ENCODE peak calls at places on chromosomes 6 and 20, in four cellular contexts. One of them, this sample, is unnamed.

GRCh38 chr20:43726811-43727338 is at the start of gene GTSF1L:
- DNase-seq in activated CD4-positive, alpha-beta T cell treated with anti-CD3 and anti-CD28 coated beads, Interleukin-2, amount 50 U/mL, for 24 hours: no peak
- DNase-seq in HEK293T: no peak
- DNase-seq in CD4-positive, CD25-positive, alpha-beta regulatory T cell: no peak
- DNase-seq in this sample: no peak

GRCh38 chr6:33720998-33721397 is 9.5 kb upstream of the UQCC2 start:
- DNase-seq in activated CD4-positive, alpha-beta T cell treated with anti-CD3 and anti-CD28 coated beads, Interleukin-2, amount 50 U/mL, for 24 hours: no peak
- DNase-seq in HEK293T: no peak
- DNase-seq in CD4-positive, CD25-positive, alpha-beta regulatory T cell: no peak
- DNase-seq in this sample: no peak

GRCh38 chr6:138491020-138491419 is 8.3 kb downstream of the NHSL1 start:
- DNase-seq in activated CD4-positive, alpha-beta T cell treated with anti-CD3 and anti-CD28 coated beads, Interleukin-2, amount 50 U/mL, for 24 hours: no peak
- DNase-seq in HEK293T: no peak
- DNase-seq in CD4-positive, CD25-positive, alpha-beta regulatory T cell: no peak
- DNase-seq in this sample: no peak

GRCh38 chr20:61869750-61870507 is 195.8 kb downstream of the TAF4 start:
- DNase-seq in activated CD4-positive, alpha-beta T cell treated with anti-CD3 and anti-CD28 coated beads, Interleukin-2, amount 50 U/mL, for 24 hours: no peak
- DNase-seq in HEK293T: no peak
- DNase-seq in CD4-positive, CD25-positive, alpha-beta regulatory T cell: no peak
- DNase-seq in this sample: no peak

GRCh38 chr20:47876348-47877056 is 91.2 kb upstream of the SULF2 start:
- DNase-seq in activated CD4-positive, alpha-beta T cell treated with anti-CD3 and anti-CD28 coated beads, Interleukin-2, amount 50 U/mL, for 24 hours: no peak
- DNase-seq in HEK293T: no peak
- DNase-seq in CD4-positive, CD25-positive, alpha-beta regulatory T cell: no peak
- DNase-seq in this sample: no peak

GRCh38 chr6:3504938-3505735 is 48.3 kb upstream of the SLC22A23 start:
- DNase-seq in activated CD4-positive, alpha-beta T cell treated with anti-CD3 and anti-CD28 coated beads, Interleukin-2, amount 50 U/mL, for 24 hours: no peak
- DNase-seq in HEK293T: no peak
- DNase-seq in CD4-positive, CD25-positive, alpha-beta regulatory T cell: no peak
- DNase-seq in this sample: no peak

GRCh38 chr6:27374824-27375612 is 13.5 kb upstream of the ZNF391 start:
- DNase-seq in activated CD4-positive, alpha-beta T cell treated with anti-CD3 and anti-CD28 coated beads, Interleukin-2, amount 50 U/mL, for 24 hours: peak
- DNase-seq in HEK293T: peak
- DNase-seq in CD4-positive, CD25-positive, alpha-beta regulatory T cell: peak
- DNase-seq in this sample: peak

GRCh38 chr6:4287811-4288244 is 152.5 kb upstream of the ECI2 start:
- DNase-seq in activated CD4-positive, alpha-beta T cell treated with anti-CD3 and anti-CD28 coated beads, Interleukin-2, amount 50 U/mL, for 24 hours: no peak
- DNase-seq in HEK293T: no peak
- DNase-seq in CD4-positive, CD25-positive, alpha-beta regulatory T cell: no peak
- DNase-seq in this sample: peak

GRCh38 chr20:20761302-20761701 is 48.9 kb upstream of the RALGAPA2 start:
- DNase-seq in activated CD4-positive, alpha-beta T cell treated with anti-CD3 and anti-CD28 coated beads, Interleukin-2, amount 50 U/mL, for 24 hours: no peak
- DNase-seq in HEK293T: no peak
- DNase-seq in CD4-positive, CD25-positive, alpha-beta regulatory T cell: no peak
- DNase-seq in this sample: no peak

GRCh38 chr6:163324928-163325784 is 89.4 kb upstream of the QKI start:
- DNase-seq in activated CD4-positive, alpha-beta T cell treated with anti-CD3 and anti-CD28 coated beads, Interleukin-2, amount 50 U/mL, for 24 hours: no peak
- DNase-seq in HEK293T: no peak
- DNase-seq in CD4-positive, CD25-positive, alpha-beta regulatory T cell: no peak
- DNase-seq in this sample: no peak

GRCh38 chr20:60999256-60999655 is 252.8 kb upstream of the CDH4 start:
- DNase-seq in activated CD4-positive, alpha-beta T cell treated with anti-CD3 and anti-CD28 coated beads, Interleukin-2, amount 50 U/mL, for 24 hours: no peak
- DNase-seq in HEK293T: no peak
- DNase-seq in CD4-positive, CD25-positive, alpha-beta regulatory T cell: no peak
- DNase-seq in this sample: no peak

GRCh38 chr6:112153926-112154621 is 66.7 kb downstream of the FAM229B start:
- DNase-seq in activated CD4-positive, alpha-beta T cell treated with anti-CD3 and anti-CD28 coated beads, Interleukin-2, amount 50 U/mL, for 24 hours: no peak
- DNase-seq in HEK293T: no peak
- DNase-seq in CD4-positive, CD25-positive, alpha-beta regulatory T cell: no peak
- DNase-seq in this sample: no peak

GRCh38 chr6:110310861-110311446 is 47.2 kb downstream of the METTL24 start:
- DNase-seq in activated CD4-positive, alpha-beta T cell treated with anti-CD3 and anti-CD28 coated beads, Interleukin-2, amount 50 U/mL, for 24 hours: no peak
- DNase-seq in HEK293T: no peak
- DNase-seq in CD4-positive, CD25-positive, alpha-beta regulatory T cell: no peak
- DNase-seq in this sample: no peak

GRCh38 chr6:18362058-18362561 is 25.0 kb upstream of the RNF144B start:
- DNase-seq in activated CD4-positive, alpha-beta T cell treated with anti-CD3 and anti-CD28 coated beads, Interleukin-2, amount 50 U/mL, for 24 hours: no peak
- DNase-seq in HEK293T: no peak
- DNase-seq in CD4-positive, CD25-positive, alpha-beta regulatory T cell: no peak
- DNase-seq in this sample: no peak

GRCh38 chr20:62210496-62210855 is 9.6 kb downstream of the HRH3 start:
- DNase-seq in activated CD4-positive, alpha-beta T cell treated with anti-CD3 and anti-CD28 coated beads, Interleukin-2, amount 50 U/mL, for 24 hours: no peak
- DNase-seq in HEK293T: no peak
- DNase-seq in CD4-positive, CD25-positive, alpha-beta regulatory T cell: no peak
- DNase-seq in this sample: no peak

GRCh38 chr20:62243106-62243505 is 4.8 kb downstream of the OSBPL2 start:
- DNase-seq in activated CD4-positive, alpha-beta T cell treated with anti-CD3 and anti-CD28 coated beads, Interleukin-2, amount 50 U/mL, for 24 hours: no peak
- DNase-seq in HEK293T: no peak
- DNase-seq in CD4-positive, CD25-positive, alpha-beta regulatory T cell: no peak
- DNase-seq in this sample: no peak

GRCh38 chr6:158892266-158892665 is 73.1 kb upstream of the EZR start:
- DNase-seq in activated CD4-positive, alpha-beta T cell treated with anti-CD3 and anti-CD28 coated beads, Interleukin-2, amount 50 U/mL, for 24 hours: no peak
- DNase-seq in HEK293T: no peak
- DNase-seq in CD4-positive, CD25-positive, alpha-beta regulatory T cell: no peak
- DNase-seq in this sample: no peak

GRCh38 chr20:25065625-25066338 is 7.8 kb upstream of the ACSS1 start:
- DNase-seq in activated CD4-positive, alpha-beta T cell treated with anti-CD3 and anti-CD28 coated beads, Interleukin-2, amount 50 U/mL, for 24 hours: peak
- DNase-seq in HEK293T: peak
- DNase-seq in CD4-positive, CD25-positive, alpha-beta regulatory T cell: peak
- DNase-seq in this sample: peak

GRCh38 chr6:131931063-131931745 is 20.0 kb downstream of the CCN2 start:
- DNase-seq in activated CD4-positive, alpha-beta T cell treated with anti-CD3 and anti-CD28 coated beads, Interleukin-2, amount 50 U/mL, for 24 hours: no peak
- DNase-seq in HEK293T: no peak
- DNase-seq in CD4-positive, CD25-positive, alpha-beta regulatory T cell: no peak
- DNase-seq in this sample: no peak

GRCh38 chr20:38132156-38132909 is 32.7 kb downstream of the TGM2 start:
- DNase-seq in activated CD4-positive, alpha-beta T cell treated with anti-CD3 and anti-CD28 coated beads, Interleukin-2, amount 50 U/mL, for 24 hours: no peak
- DNase-seq in HEK293T: no peak
- DNase-seq in CD4-positive, CD25-positive, alpha-beta regulatory T cell: no peak
- DNase-seq in this sample: no peak

GRCh38 chr6:24985313-24985712 is 49.6 kb upstream of the RIPOR2 start:
- DNase-seq in activated CD4-positive, alpha-beta T cell treated with anti-CD3 and anti-CD28 coated beads, Interleukin-2, amount 50 U/mL, for 24 hours: no peak
- DNase-seq in HEK293T: peak
- DNase-seq in CD4-positive, CD25-positive, alpha-beta regulatory T cell: no peak
- DNase-seq in this sample: no peak

GRCh38 chr20:43840382-43841070 is 74.1 kb upstream of the TOX2 start:
- DNase-seq in activated CD4-positive, alpha-beta T cell treated with anti-CD3 and anti-CD28 coated beads, Interleukin-2, amount 50 U/mL, for 24 hours: peak
- DNase-seq in HEK293T: peak
- DNase-seq in CD4-positive, CD25-positive, alpha-beta regulatory T cell: peak
- DNase-seq in this sample: peak

GRCh38 chr20:11810316-11811130 is 107.2 kb upstream of the BTBD3 start:
- DNase-seq in activated CD4-positive, alpha-beta T cell treated with anti-CD3 and anti-CD28 coated beads, Interleukin-2, amount 50 U/mL, for 24 hours: no peak
- DNase-seq in HEK293T: no peak
- DNase-seq in CD4-positive, CD25-positive, alpha-beta regulatory T cell: no peak
- DNase-seq in this sample: no peak

GRCh38 chr6:138206862-138207261 is 11.4 kb downstream of the PBOV1 start:
- DNase-seq in activated CD4-positive, alpha-beta T cell treated with anti-CD3 and anti-CD28 coated beads, Interleukin-2, amount 50 U/mL, for 24 hours: no peak
- DNase-seq in HEK293T: no peak
- DNase-seq in CD4-positive, CD25-positive, alpha-beta regulatory T cell: no peak
- DNase-seq in this sample: no peak

GRCh38 chr6:108650325-108650724 is 89.6 kb downstream of the FOXO3 start:
- DNase-seq in activated CD4-positive, alpha-beta T cell treated with anti-CD3 and anti-CD28 coated beads, Interleukin-2, amount 50 U/mL, for 24 hours: no peak
- DNase-seq in HEK293T: no peak
- DNase-seq in CD4-positive, CD25-positive, alpha-beta regulatory T cell: no peak
- DNase-seq in this sample: no peak

GRCh38 chr6:91082311-91082803 is 495.5 kb upstream of the MAP3K7 start:
- DNase-seq in activated CD4-positive, alpha-beta T cell treated with anti-CD3 and anti-CD28 coated beads, Interleukin-2, amount 50 U/mL, for 24 hours: no peak
- DNase-seq in HEK293T: no peak
- DNase-seq in CD4-positive, CD25-positive, alpha-beta regulatory T cell: no peak
- DNase-seq in this sample: no peak

GRCh38 chr20:38617011-38617829 is 15.6 kb downstream of the ARHGAP40 start:
- DNase-seq in activated CD4-positive, alpha-beta T cell treated with anti-CD3 and anti-CD28 coated beads, Interleukin-2, amount 50 U/mL, for 24 hours: no peak
- DNase-seq in HEK293T: no peak
- DNase-seq in CD4-positive, CD25-positive, alpha-beta regulatory T cell: no peak
- DNase-seq in this sample: no peak

GRCh38 chr6:168208854-168209253 is 110.7 kb downstream of the DACT2 start:
- DNase-seq in activated CD4-positive, alpha-beta T cell treated with anti-CD3 and anti-CD28 coated beads, Interleukin-2, amount 50 U/mL, for 24 hours: no peak
- DNase-seq in HEK293T: no peak
- DNase-seq in CD4-positive, CD25-positive, alpha-beta regulatory T cell: no peak
- DNase-seq in this sample: no peak

GRCh38 chr6:154874684-154875594 is 120.2 kb upstream of the TIAM2 start:
- DNase-seq in activated CD4-positive, alpha-beta T cell treated with anti-CD3 and anti-CD28 coated beads, Interleukin-2, amount 50 U/mL, for 24 hours: no peak
- DNase-seq in HEK293T: no peak
- DNase-seq in CD4-positive, CD25-positive, alpha-beta regulatory T cell: no peak
- DNase-seq in this sample: no peak

GRCh38 chr20:18839507-18840247 is 26.1 kb downstream of the SCP2D1 start:
- DNase-seq in activated CD4-positive, alpha-beta T cell treated with anti-CD3 and anti-CD28 coated beads, Interleukin-2, amount 50 U/mL, for 24 hours: no peak
- DNase-seq in HEK293T: no peak
- DNase-seq in CD4-positive, CD25-positive, alpha-beta regulatory T cell: no peak
- DNase-seq in this sample: no peak

GRCh38 chr20:33896509-33896908 is 85.4 kb downstream of the CHMP4B start:
- DNase-seq in activated CD4-positive, alpha-beta T cell treated with anti-CD3 and anti-CD28 coated beads, Interleukin-2, amount 50 U/mL, for 24 hours: no peak
- DNase-seq in HEK293T: no peak
- DNase-seq in CD4-positive, CD25-positive, alpha-beta regulatory T cell: no peak
- DNase-seq in this sample: no peak

GRCh38 chr20:35600176-35600995 is 15.2 kb upstream of the SPAG4 start:
- DNase-seq in activated CD4-positive, alpha-beta T cell treated with anti-CD3 and anti-CD28 coated beads, Interleukin-2, amount 50 U/mL, for 24 hours: no peak
- DNase-seq in HEK293T: no peak
- DNase-seq in CD4-positive, CD25-positive, alpha-beta regulatory T cell: no peak
- DNase-seq in this sample: no peak

GRCh38 chr6:128597956-128598355 is 77.6 kb upstream of the PTPRK start:
- DNase-seq in activated CD4-positive, alpha-beta T cell treated with anti-CD3 and anti-CD28 coated beads, Interleukin-2, amount 50 U/mL, for 24 hours: no peak
- DNase-seq in HEK293T: no peak
- DNase-seq in CD4-positive, CD25-positive, alpha-beta regulatory T cell: no peak
- DNase-seq in this sample: no peak

GRCh38 chr6:22756365-22756764 is 187.0 kb downstream of the HDGFL1 start:
- DNase-seq in activated CD4-positive, alpha-beta T cell treated with anti-CD3 and anti-CD28 coated beads, Interleukin-2, amount 50 U/mL, for 24 hours: no peak
- DNase-seq in HEK293T: no peak
- DNase-seq in CD4-positive, CD25-positive, alpha-beta regulatory T cell: no peak
- DNase-seq in this sample: no peak

This sample was measured in CD4-positive, alpha-beta memory T cell.